ENCODE peak calls at places on chromosome 15, in six cellular contexts. P, T, V, W, F and C are unnamed samples.
A peak's percentile ranks its signal among the peaks of the same experiment; 100 is the strongest.

GRCh38 chr15:58484794-58485600 is 53.2 kb downstream of the LIPC start:
- DNase-seq in W (no peak), P (no peak), V (no peak), T (no peak), F (no peak), C (no peak)

GRCh38 chr15:78087944-78088772 is 4.2 kb upstream of the SH2D7 start:
- DNase-seq in F (no peak), V (no peak), T (no peak), W (peak; percentile 55), P (peak; percentile 34), C (no peak)

GRCh38 chr15:90934949-90935751 is at the start of gene UNC45A:
- DNase-seq in F (peak; percentile 84), V (peak; percentile 97), W (peak; percentile 95), T (peak; percentile 86), P (peak; percentile 98), C (peak; percentile 94)

GRCh38 chr15:71011503-71012155 is 103.6 kb upstream of the THSD4 start:
- DNase-seq in T (peak; percentile 78), W (no peak), P (no peak), V (no peak), F (peak; percentile 68), C (no peak)

GRCh38 chr15:64163662-64164362 is 990 bp upstream of the PPIB start:
- DNase-seq in T (no peak), W (no peak), F (no peak), P (no peak), V (peak; percentile 43), C (no peak)

GRCh38 chr15:25469377-25469776 is 30.6 kb upstream of the UBE3A start:
- DNase-seq in F (peak; percentile 20), V (no peak), W (no peak), T (no peak), P (no peak), C (no peak)

GRCh38 chr15:98859149-98859548 is 148.4 kb downstream of the PGPEP1L start:
- DNase-seq in F (no peak), P (no peak), T (no peak), W (no peak), V (no peak), C (no peak)

GRCh38 chr15:77871838-77872371 is 205.6 kb downstream of the TBC1D2B start:
- DNase-seq in T (no peak), P (no peak), W (no peak), V (no peak), F (no peak), C (no peak)

GRCh38 chr15:71697999-71698398 is 112.4 kb upstream of the NR2E3 start:
- DNase-seq in P (no peak), T (no peak), W (no peak), F (no peak), V (no peak), C (no peak)

GRCh38 chr15:69974321-69974720 is 123.4 kb downstream of the TLE3 start:
- DNase-seq in T (no peak), F (no peak), W (no peak), V (no peak), P (no peak), C (no peak)

GRCh38 chr15:92595506-92596337 is 59.9 kb downstream of the FAM174B start:
- DNase-seq in T (no peak), P (peak; percentile 8), V (no peak), F (no peak), W (no peak), C (no peak)

GRCh38 chr15:91537868-91538267 is 315.6 kb upstream of the SLCO3A1 start:
- DNase-seq in T (no peak), V (no peak), F (no peak), W (no peak), P (no peak), C (no peak)

GRCh38 chr15:52144656-52145055 is 32.1 kb upstream of the BCL2L10 start:
- DNase-seq in P (no peak), W (no peak), T (peak; percentile 57), F (peak; percentile 39), V (no peak), C (no peak)

GRCh38 chr15:83118291-83118827 is 10.9 kb downstream of the TM6SF1 start:
- DNase-seq in P (no peak), T (no peak), W (no peak), F (no peak), V (no peak), C (no peak)

GRCh38 chr15:52651868-52652267 is 27.3 kb downstream of the ATOSA start:
- DNase-seq in W (peak; percentile 87), P (no peak), F (peak; percentile 54), T (peak; percentile 95), V (peak; percentile 42), C (peak; percentile 45)

GRCh38 chr15:89472785-89473256 is 23.6 kb downstream of the RHCG start:
- DNase-seq in V (peak; percentile 28), F (peak; percentile 35), T (peak; percentile 76), W (no peak), P (peak; percentile 74), C (peak; percentile 23)

GRCh38 chr15:39232512-39232911 is 348.4 kb upstream of the THBS1 start:
- DNase-seq in T (peak; percentile 37), P (no peak), V (no peak), F (peak; percentile 96), W (no peak), C (no peak)

GRCh38 chr15:73922186-73923151 is 3.8 kb upstream of the LOXL1 start:
- DNase-seq in F (no peak), W (no peak), V (no peak), T (peak; percentile 92), P (peak; percentile 41), C (peak; percentile 30)

GRCh38 chr15:73926191-73927002 is at the start of gene LOXL1:
- DNase-seq in W (peak; percentile 90), P (peak; percentile 69), T (peak; percentile 93), V (peak; percentile 70), F (peak; percentile 76), C (peak; percentile 79)

GRCh38 chr15:73923488-73924164 is 2.6 kb upstream of the LOXL1 start:
- DNase-seq in V (no peak), W (no peak), P (peak; percentile 40), F (no peak), T (no peak), C (peak; percentile 14)

GRCh38 chr15:73923156-73923487 is 3.1 kb upstream of the LOXL1 start:
- DNase-seq in W (no peak), V (no peak), P (no peak), T (no peak), F (no peak), C (no peak)

DNA sequence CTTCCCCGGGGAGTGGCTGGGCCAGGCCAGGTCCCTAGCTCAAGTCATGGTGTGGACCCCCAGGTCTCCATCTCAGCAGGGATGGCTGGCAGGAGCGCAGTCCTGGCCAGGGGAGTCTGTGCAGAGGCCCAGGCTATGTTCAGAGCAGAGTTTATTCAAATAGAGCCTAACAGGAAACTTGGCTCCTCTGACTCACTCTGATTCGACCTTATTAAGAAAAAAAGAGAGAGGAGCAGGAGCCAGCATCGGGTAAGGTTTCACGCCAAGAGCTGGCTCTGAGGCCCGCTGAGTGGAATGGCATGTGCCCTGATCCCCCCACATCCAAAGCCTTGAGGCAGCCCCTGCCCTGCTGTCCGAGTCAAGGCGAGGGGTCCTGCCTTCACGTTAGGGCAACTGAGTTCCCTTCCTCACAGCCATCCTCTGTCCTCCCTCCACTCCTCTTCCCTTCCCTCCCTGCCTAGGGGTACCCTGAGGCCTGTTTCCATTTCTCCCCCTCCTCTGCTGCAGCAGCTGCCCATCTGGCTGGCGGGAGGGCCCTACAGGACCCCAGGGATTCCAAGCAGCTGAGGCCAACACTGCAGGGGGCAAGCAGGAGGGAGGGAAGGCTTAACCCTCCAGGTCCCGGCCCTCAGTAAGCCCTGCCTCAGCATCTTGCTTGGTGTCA is 1.9 kb upstream of the LOXL1 start:
- DNase-seq in F (peak; percentile 55), P (peak; percentile 46), T (peak; percentile 89), V (no peak), W (no peak), C (peak; percentile 31)
- H3K27ac ChIP-seq in F (no peak overlapping the region), P (peak overlapping the region; percentile 57), T (no peak overlapping the region), V (peak overlapping the region; percentile 43), W (peak overlapping the region; percentile 95), C (peak overlapping the region; percentile 87)

GRCh38 chr15:68631621-68632051 is 52.8 kb downstream of the CORO2B start:
- DNase-seq in V (no peak), T (no peak), P (peak; percentile 23), F (no peak), W (no peak), C (no peak)
- TF ChIP-seq CTCF in V (no peak), T (no peak), P (no peak), F (peak; percentile 21), W (no peak), C (peak; percentile 44)

DNA sequence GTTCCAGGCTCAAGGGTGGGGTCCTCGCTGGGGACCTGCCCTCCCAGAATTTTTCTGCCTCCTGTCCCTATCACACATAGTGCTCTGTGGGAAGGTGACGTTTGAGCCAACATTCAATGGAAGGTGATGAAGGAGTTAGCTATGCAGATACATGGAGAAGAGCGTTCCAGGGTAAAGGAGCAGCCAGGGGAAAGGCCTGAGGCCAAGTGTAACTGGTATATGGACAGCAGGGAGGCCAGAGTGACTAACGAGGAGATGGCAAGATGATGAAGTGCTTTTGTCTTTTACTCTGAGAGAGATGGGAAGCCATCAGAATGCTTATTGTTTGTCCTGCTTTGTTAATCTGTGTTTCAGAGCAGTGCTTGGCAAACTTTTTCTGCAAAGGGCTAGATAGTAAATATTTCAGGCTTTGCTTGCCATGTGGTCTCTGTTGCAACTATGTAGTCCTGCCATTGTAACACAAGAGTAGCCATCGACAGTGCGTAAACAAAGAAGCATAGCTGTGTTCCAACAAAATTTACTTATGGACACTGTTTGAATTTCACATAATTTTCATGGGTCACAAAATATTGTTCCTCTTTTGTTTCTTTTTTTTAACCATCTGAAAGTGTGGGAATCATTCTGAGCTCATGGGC is 25.9 kb upstream of the PIAS1 start:
- DNase-seq in T (no peak), W (no peak), V (no peak), P (no peak), F (peak; percentile 34), C (no peak)
- H3K27ac ChIP-seq in T (no peak overlapping the region), W (no peak overlapping the region), V (no peak overlapping the region), P (no peak overlapping the region), F (no peak overlapping the region), C (no peak overlapping the region)

DNA sequence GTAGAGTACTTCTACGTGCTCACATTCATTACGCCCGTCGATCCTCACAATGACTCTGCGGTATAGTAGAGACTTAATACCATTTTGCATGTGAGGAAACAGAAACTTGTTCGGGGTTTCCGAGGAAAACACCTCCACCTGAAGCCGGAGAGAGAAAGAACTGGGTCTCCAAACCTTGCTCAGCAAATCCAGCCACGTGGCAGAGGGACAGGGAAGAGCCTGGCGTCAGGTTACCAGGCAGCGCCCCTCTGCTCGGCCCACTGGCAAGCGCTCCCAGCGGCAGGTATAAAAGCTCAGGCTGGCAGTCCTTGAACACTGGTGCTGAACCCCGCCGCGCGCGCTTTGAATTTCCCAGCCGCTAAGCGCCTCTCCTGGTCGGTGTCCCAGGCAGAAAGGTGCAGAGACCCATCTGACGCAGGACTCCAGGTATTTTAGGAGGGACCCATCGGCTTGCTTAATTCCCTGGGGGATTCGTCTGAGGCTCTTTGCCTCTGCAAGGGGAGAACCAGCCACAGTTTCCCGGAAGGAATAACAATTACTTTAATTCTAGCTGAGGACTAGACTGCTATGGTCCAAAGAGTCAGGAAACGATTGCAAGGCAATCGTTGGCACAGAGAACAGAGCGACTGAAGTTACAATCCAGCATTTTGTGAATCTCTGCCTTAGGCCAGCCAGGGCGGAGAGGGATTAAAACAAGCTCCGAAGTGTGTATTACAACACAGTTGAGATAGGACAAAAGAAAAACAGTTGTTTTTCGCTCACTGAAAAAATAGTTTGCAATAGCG is at the start of gene C2CD4A:
- DNase-seq in W (peak; percentile 79), P (peak; percentile 87), F (peak; percentile 70), T (peak; percentile 66), V (peak; percentile 90), C (peak; percentile 54)
- TF ChIP-seq CTCF in W (no peak), P (peak; percentile 46), F (peak; percentile 55), T (peak; percentile 22), V (peak; percentile 21), C (peak; percentile 37)